ENCODE peak calls at places on chromosomes 4 and X, in four cellular contexts. P is psoas muscle, D is HFF-Myc, G is fibroblast of pulmonary artery. Y is an unnamed sample.

GRCh38 chrX:73847991-73848390 is 285.0 kb downstream of the CHIC1 start:
- DNase-seq in P (no peak), D (no peak), G (no peak), Y (no peak)

GRCh38 chr4:116180056-116180690 is 905.2 kb downstream of the TRAM1L1 start:
- DNase-seq in P (no peak), D (no peak), G (peak; percentile 2), Y (peak; percentile 8)

GRCh38 chr4:124710911-124711310 is 1.6 kb downstream of the ANKRD50 start:
- DNase-seq in P (peak; percentile 11), D (no peak), G (peak; percentile 36), Y (no peak)

GRCh38 chr4:16029329-16029728 is 54.5 kb downstream of the PROM1 start:
- DNase-seq in P (no peak), D (peak; percentile 65), G (peak; percentile 55), Y (peak; percentile 82)

GRCh38 chr4:96379524-96379923 is 539.6 kb downstream of the PDHA2 start:
- DNase-seq in P (no peak), D (no peak), G (no peak), Y (no peak)

GRCh38 chr4:187321741-187322140 is 598.1 kb upstream of the FAT1 start:
- DNase-seq in P (no peak), D (no peak), G (peak; percentile 8), Y (no peak)

GRCh38 chr4:168659971-168660465 is 163.2 kb downstream of the PALLD start:
- DNase-seq in P (no peak), D (no peak), G (no peak), Y (no peak)

GRCh38 chr4:24557036-24558022 is 27.0 kb downstream of the DHX15 start:
- DNase-seq in P (no peak), D (no peak), G (no peak), Y (peak; percentile 65)

GRCh38 chr4:4625488-4625887 is 83.6 kb upstream of the STX18 start:
- DNase-seq in P (no peak), D (peak; percentile 100), G (peak; percentile 29), Y (peak; percentile 69)

GRCh38 chr4:23033796-23034195 is 341.1 kb downstream of the GBA3 start:
- DNase-seq in P (no peak), D (no peak), G (peak; percentile 21), Y (peak; percentile 48)

GRCh38 chrX:151985955-151986354 is 11.5 kb upstream of the GABRE start:
- DNase-seq in P (peak; percentile 20), D (no peak), G (peak; percentile 68), Y (peak; percentile 45)

GRCh38 chrX:41909068-41909467 is 14.3 kb downstream of the CASK start:
- DNase-seq in P (no peak), D (no peak), G (no peak), Y (no peak)

GRCh38 chr4:94676910-94677309 is 80.8 kb upstream of the BMPR1B start:
- DNase-seq in P (no peak), D (no peak), G (peak; percentile 31), Y (peak; percentile 19)

GRCh38 chr4:156790866-156791265 is 180.7 kb downstream of the PDGFC start:
- DNase-seq in P (no peak), D (no peak), G (peak; percentile 67), Y (peak; percentile 86)

GRCh38 chrX:25105251-25105650 is 89.5 kb upstream of the ARX start:
- DNase-seq in P (no peak), D (no peak), G (no peak), Y (no peak)

GRCh38 chr4:26346203-26346620 is 25.4 kb downstream of the RBPJ start:
- DNase-seq in P (no peak), D (no peak), G (peak; percentile 82), Y (peak; percentile 87)

GRCh38 chr4:7845493-7846124 is 94.1 kb downstream of the AFAP1 start:
- DNase-seq in P (no peak), D (no peak), G (no peak), Y (no peak)

GRCh38 chr4:5460106-5460801 is 248.1 kb downstream of the EVC2 start:
- DNase-seq in P (no peak), D (no peak), G (peak; percentile 39), Y (peak; percentile 32)

GRCh38 chrX:41313419-41313818 is 20.5 kb upstream of the DDX3X start:
- DNase-seq in P (no peak), D (no peak), G (peak; percentile 55), Y (peak; percentile 85)

GRCh38 chr4:147310312-147310711 is 170.6 kb upstream of the EDNRA start:
- DNase-seq in P (no peak), D (no peak), G (no peak), Y (no peak)

GRCh38 chr4:90069151-90069550 is 58.0 kb upstream of the CCSER1 start:
- DNase-seq in P (no peak), D (no peak), G (no peak), Y (no peak)

GRCh38 chr4:155600246-155600645 is 66.4 kb upstream of the GUCY1A1 start:
- DNase-seq in P (no peak), D (no peak), G (no peak), Y (no peak)

GRCh38 chr4:172772781-172773180 is 395.8 kb upstream of the GALNT7 start:
- DNase-seq in P (no peak), D (no peak), G (no peak), Y (no peak)

GRCh38 chr4:164550989-164551712 is 202.8 kb upstream of the SMIM31 start:
- DNase-seq in P (no peak), D (no peak), G (no peak), Y (no peak)

GRCh38 chr4:177182156-177182555 is 127.5 kb upstream of the NEIL3 start:
- DNase-seq in P (no peak), D (peak; percentile 17), G (peak; percentile 35), Y (peak; percentile 59)

GRCh38 chr4:150960818-150961217 is 54.3 kb downstream of the LRBA start:
- DNase-seq in P (no peak), D (no peak), G (peak; percentile 41), Y (peak; percentile 35)

GRCh38 chrX:14670819-14671218 is 141.5 kb downstream of the GLRA2 start:
- DNase-seq in P (no peak), D (no peak), G (no peak), Y (no peak)

DNA sequence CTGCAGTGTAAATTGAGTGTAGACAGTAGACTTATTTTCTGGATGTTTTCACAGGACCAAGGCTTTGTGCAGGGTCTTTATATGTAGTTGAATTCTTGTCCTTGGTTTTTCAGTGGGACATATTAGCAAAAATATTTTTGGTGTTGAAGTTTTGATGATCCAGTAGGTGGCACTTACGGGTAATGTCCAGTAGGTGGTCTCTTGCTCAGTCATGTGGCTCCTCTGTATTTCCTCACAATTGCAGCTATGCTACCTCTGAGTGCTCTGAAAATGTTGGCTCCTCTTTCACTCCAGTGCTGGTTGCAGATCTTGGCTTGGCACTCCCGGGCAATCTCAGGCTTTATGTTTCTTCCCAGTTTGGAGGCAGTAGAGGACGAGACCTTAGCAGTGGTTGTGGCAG is 419.8 kb upstream of the AMOT start:
- DNase-seq in P (no peak), D (no peak), G (peak; percentile 4), Y (peak; percentile 3)
- TF ChIP-seq CTCF in P (no peak), D (no peak), G (peak; percentile 11), Y (peak; percentile 36)

GRCh38 chr4:31692407-31692940 is 972.3 kb downstream of the PCDH7 start:
- DNase-seq in P (no peak), D (no peak), G (peak; percentile 29), Y (no peak)
- TF ChIP-seq CTCF in P (no peak), D (no peak), G (peak; percentile 41), Y (no peak)

DNA sequence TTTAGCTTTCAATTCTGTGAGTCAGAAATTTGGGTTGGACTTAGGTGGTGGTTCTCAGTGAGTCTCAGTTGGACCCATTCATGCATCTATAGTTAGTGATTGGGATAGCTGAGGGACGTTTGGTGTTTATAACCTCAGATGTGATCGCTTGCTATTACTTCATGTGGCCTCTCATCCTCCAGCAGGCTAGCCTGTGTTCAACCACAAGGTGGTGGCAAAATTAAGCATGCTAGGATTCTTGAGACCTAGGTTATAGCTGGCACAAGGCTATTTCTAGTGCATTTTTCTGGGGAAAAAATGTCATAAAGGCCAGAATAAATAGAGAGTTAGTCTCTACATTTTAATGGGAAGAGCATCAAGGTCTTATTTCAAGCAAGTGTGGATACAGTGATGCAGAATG is 10.9 kb upstream of the GRPR start:
- DNase-seq in P (no peak), D (no peak), G (no peak), Y (no peak)
- TF ChIP-seq CTCF in P (no peak), D (no peak), G (no peak), Y (no peak)

GRCh38 chr4:186116698-186117097 is 12.2 kb downstream of the FAM149A start:
- DNase-seq in P (no peak), D (no peak), G (no peak), Y (no peak)
- TF ChIP-seq CTCF in P (no peak), D (no peak), G (no peak), Y (no peak)

Y was measured in fibroblast of villous mesenchyme.